ENCODE peak calls at places on chromosome 15, in eight cellular contexts. V is stimulated activated CD8-positive, alpha-beta memory T cell treated with anti-CD3 and anti-CD28 coated beads, Interleukin-15, amount 100 ng/mL, for 48 hours; D is dorsolateral prefrontal cortex; Y is SHP77; C is skeletal muscle cell; S is dermis blood vessel endothelial cell; X is hippocampal formation; H is ovary. P is an unnamed sample.

GRCh38 chr15:90097475-90097874 is 4.8 kb downstream of the IDH2 start:
- DNase-seq in Y (no peak), H (no peak), S (no peak), X (no peak), D (no peak), V (no peak), C (no peak), P (no peak)

GRCh38 chr15:100115711-100116090 is 226.1 kb downstream of the ADAMTS17 start:
- DNase-seq in X (no peak), Y (no peak), C (no peak), S (no peak), H (no peak), D (no peak), V (no peak), P (no peak)

GRCh38 chr15:55221090-55222011 is 24.6 kb upstream of the RSL24D1 start:
- DNase-seq in S (peak), C (peak), D (no peak), Y (no peak), X (no peak), H (no peak), V (peak), P (peak)

GRCh38 chr15:49428392-49429095 is 5.5 kb downstream of the FGF7 start:
- DNase-seq in H (no peak), S (no peak), V (no peak), C (peak), Y (no peak), D (no peak), X (no peak), P (peak)

GRCh38 chr15:85380860-85381535 is 595 bp downstream of the AKAP13 start:
- DNase-seq in S (peak), V (peak), Y (peak), D (no peak), X (peak), C (no peak), H (peak), P (no peak)

GRCh38 chr15:51718199-51718598 is 19.3 kb downstream of the LYSMD2 start:
- DNase-seq in Y (no peak), V (no peak), D (no peak), S (no peak), X (no peak), C (no peak), H (no peak), P (no peak)

GRCh38 chr15:74788716-74789151 is 6.9 kb downstream of the CSK start:
- DNase-seq in H (no peak), X (no peak), Y (no peak), S (no peak), C (no peak), V (no peak), D (no peak), P (no peak)

GRCh38 chr15:29124581-29125381 is 144.8 kb downstream of the NSMCE3 start:
- DNase-seq in C (no peak), V (no peak), D (no peak), X (no peak), H (no peak), S (no peak), Y (no peak), P (peak)

GRCh38 chr15:90145259-90145658 is 43.0 kb upstream of the IDH2 start:
- DNase-seq in D (no peak), X (no peak), S (no peak), Y (no peak), C (no peak), V (no peak), H (no peak), P (no peak)

GRCh38 chr15:75843618-75844610 is 667 bp downstream of the UBE2Q2 start:
- DNase-seq in Y (peak), C (no peak), S (peak), H (peak), D (peak), X (peak), V (peak), P (no peak)

GRCh38 chr15:64274541-64274940 is 81.4 kb downstream of the CSNK1G1 start:
- DNase-seq in Y (no peak), V (no peak), C (no peak), D (no peak), X (no peak), S (no peak), H (no peak), P (no peak)

GRCh38 chr15:43376017-43376705 is 5.3 kb downstream of the TUBGCP4 start:
- DNase-seq in Y (peak), D (no peak), H (no peak), X (no peak), C (no peak), V (no peak), S (peak), P (no peak)

GRCh38 chr15:38300395-38300794 is 47.8 kb downstream of the SPRED1 start:
- DNase-seq in C (peak), Y (no peak), H (no peak), S (no peak), D (no peak), X (no peak), V (no peak), P (no peak)

GRCh38 chr15:41559489-41560177 is 621 bp downstream of the TYRO3 start:
- DNase-seq in X (peak), C (no peak), H (peak), D (no peak), Y (no peak), V (no peak), S (peak), P (no peak)

GRCh38 chr15:43923553-43923952 is 96.8 kb downstream of the WDR76 start:
- DNase-seq in S (no peak), Y (no peak), D (no peak), C (no peak), X (no peak), V (no peak), H (no peak), P (no peak)

GRCh38 chr15:35000511-35000910 is 12.4 kb upstream of the ZNF770 start:
- DNase-seq in V (no peak), H (no peak), Y (no peak), X (no peak), D (no peak), S (no peak), C (peak), P (peak)

GRCh38 chr15:50953302-50953701 is 44.8 kb downstream of the AP4E1 start:
- DNase-seq in D (no peak), H (no peak), S (no peak), V (no peak), C (peak), Y (no peak), X (no peak), P (peak)

GRCh38 chr15:36414670-36415069 is 164.8 kb upstream of the CDIN1 start:
- DNase-seq in X (no peak), D (no peak), C (no peak), Y (no peak), H (no peak), V (no peak), S (peak), P (no peak)

GRCh38 chr15:37837276-37837675 is 97.2 kb upstream of the TMCO5A start:
- DNase-seq in S (no peak), X (no peak), V (no peak), H (no peak), C (peak), D (no peak), Y (no peak), P (no peak)

GRCh38 chr15:71051539-71051938 is 63.7 kb upstream of the THSD4 start:
- DNase-seq in Y (no peak), C (peak), H (no peak), S (no peak), X (no peak), V (no peak), D (no peak), P (no peak)

GRCh38 chr15:39181901-39182300 is 399.0 kb upstream of the THBS1 start:
- DNase-seq in C (no peak), D (no peak), Y (no peak), H (no peak), V (no peak), S (no peak), X (no peak), P (peak)

GRCh38 chr15:90035095-90035834 is 34.1 kb downstream of the ZNF710 start:
- DNase-seq in Y (peak), H (no peak), V (no peak), C (peak), S (peak), D (no peak), X (peak), P (no peak)

GRCh38 chr15:67548862-67549651 is 6.6 kb downstream of the MAP2K5 start:
- DNase-seq in D (peak), S (no peak), Y (no peak), C (no peak), H (no peak), X (peak), V (no peak), P (no peak)

GRCh38 chr15:27820232-27820631 is 278.9 kb downstream of the OCA2 start:
- DNase-seq in X (no peak), C (peak), S (no peak), V (no peak), H (no peak), Y (no peak), D (no peak), P (no peak)

GRCh38 chr15:78604420-78604819 is 16.4 kb downstream of the CHRNA3 start:
- DNase-seq in Y (no peak), S (no peak), C (no peak), V (no peak), X (no peak), D (no peak), H (no peak), P (no peak)

GRCh38 chr15:65409284-65409631 is 13.5 kb downstream of the IGDCC4 start:
- DNase-seq in Y (no peak), S (no peak), V (no peak), X (no peak), H (no peak), D (no peak), C (peak), P (peak)

GRCh38 chr15:99556010-99556409 is 9.8 kb upstream of the MEF2A start:
- DNase-seq in Y (no peak), D (no peak), S (no peak), C (no peak), H (no peak), V (no peak), X (no peak), P (no peak)

GRCh38 chr15:81504170-81504905 is 130.3 kb upstream of the TMC3 start:
- DNase-seq in D (no peak), X (no peak), H (no peak), V (no peak), S (peak), C (no peak), Y (no peak), P (no peak)

GRCh38 chr15:43126358-43126757 is 7.0 kb upstream of the TMEM62 start:
- DNase-seq in D (no peak), X (no peak), Y (no peak), V (no peak), S (no peak), C (no peak), H (no peak), P (no peak)

GRCh38 chr15:35174948-35175347 is 89.9 kb upstream of the NANOGP8 start:
- DNase-seq in V (no peak), Y (no peak), X (no peak), D (no peak), H (no peak), C (no peak), S (no peak), P (no peak)

GRCh38 chr15:75176404-75176761 is 25.3 kb upstream of the C15orf39 start:
- DNase-seq in S (no peak), Y (no peak), H (peak), V (no peak), D (no peak), X (no peak), C (no peak), P (no peak)

GRCh38 chr15:80580107-80580506 is 115.0 kb upstream of the ABHD17C start:
- DNase-seq in S (peak), X (no peak), D (no peak), Y (no peak), C (peak), V (no peak), H (no peak), P (peak)

GRCh38 chr15:63156086-63156707 is 1.1 kb downstream of the RPS27L start:
- DNase-seq in V (no peak), X (no peak), C (no peak), S (peak), D (no peak), H (no peak), Y (no peak), P (no peak)

GRCh38 chr15:89461386-89461785 is 35.0 kb downstream of the RHCG start:
- DNase-seq in H (no peak), X (no peak), V (no peak), C (no peak), D (no peak), Y (no peak), S (no peak), P (no peak)

P was measured in AG09309.